ENCODE peak calls at places on chromosomes 1 and 21, in five cellular contexts. B is tibial nerve, E is psoas muscle, K is cardiac muscle cell, Y is left ventricle myocardium inferior. F is an unnamed sample.

GRCh38 chr1:100474838-100475237 is 63.1 kb upstream of the GPR88 start:
- DNase-seq in B (no peak), E (no peak), K (no peak), Y (no peak), F (no peak)

GRCh38 chr1:87765686-87766085 is 437.0 kb downstream of the LMO4 start:
- DNase-seq in B (no peak), E (no peak), K (peak), Y (no peak), F (no peak)

GRCh38 chr1:169186106-169186505 is 79.6 kb downstream of the ATP1B1 start:
- DNase-seq in B (no peak), E (no peak), K (peak), Y (no peak), F (no peak)

GRCh38 chr1:171139890-171140289 is 45.2 kb upstream of the FMO2 start:
- DNase-seq in B (no peak), E (no peak), K (no peak), Y (no peak), F (no peak)

GRCh38 chr21:25898671-25899070 is 163.9 kb downstream of the GABPA start:
- DNase-seq in B (no peak), E (no peak), K (peak), Y (no peak), F (no peak)

GRCh38 chr21:45970674-45971486 is 10.7 kb upstream of the COL6A1 start:
- DNase-seq in B (no peak), E (peak), K (peak), Y (peak), F (peak)

GRCh38 chr1:197902131-197902453 is 338 bp upstream of the C1orf53 start:
- DNase-seq in B (no peak), E (no peak), K (no peak), Y (no peak), F (no peak)

GRCh38 chr1:220884981-220885918 is 6.0 kb downstream of the HLX start:
- DNase-seq in B (no peak), E (no peak), K (no peak), Y (no peak), F (no peak)

GRCh38 chr1:174534789-174535188 is 87.0 kb downstream of the GPR52 start:
- DNase-seq in B (no peak), E (no peak), K (no peak), Y (no peak), F (no peak)

GRCh38 chr1:209607102-209607794 is 23.7 kb downstream of the CAMK1G start:
- DNase-seq in B (no peak), E (no peak), K (no peak), Y (no peak), F (no peak)

GRCh38 chr1:60394436-60394835 is 320.9 kb upstream of the C1orf87 start:
- DNase-seq in B (no peak), E (no peak), K (no peak), Y (no peak), F (no peak)

GRCh38 chr1:53075761-53076163 is 13.7 kb downstream of the PODN start:
- DNase-seq in B (peak), E (peak), K (no peak), Y (peak), F (no peak)

GRCh38 chr1:183304466-183305122 is 113.6 kb downstream of the NMNAT2 start:
- DNase-seq in B (no peak), E (no peak), K (no peak), Y (no peak), F (peak)

GRCh38 chr1:211632808-211633522 is 42.5 kb downstream of the NEK2 start:
- DNase-seq in B (no peak), E (no peak), K (peak), Y (peak), F (no peak)

GRCh38 chr1:116680752-116681151 is 13.2 kb upstream of the IGSF3 start:
- DNase-seq in B (no peak), E (no peak), K (no peak), Y (no peak), F (no peak)

GRCh38 chr1:56378376-56379070 is 200.8 kb downstream of the PLPP3 start:
- DNase-seq in B (no peak), E (no peak), K (no peak), Y (no peak), F (no peak)

GRCh38 chr1:37752583-37753471 is 12.1 kb downstream of the EPHA10 start:
- DNase-seq in B (no peak), E (no peak), K (peak), Y (no peak), F (peak)

GRCh38 chr1:97668945-97669344 is 251.9 kb downstream of the DPYD start:
- DNase-seq in B (no peak), E (no peak), K (peak), Y (no peak), F (no peak)

GRCh38 chr1:235908742-235909520 is 42.2 kb upstream of the LYST start:
- DNase-seq in B (no peak), E (no peak), K (peak), Y (no peak), F (no peak)

GRCh38 chr21:40173833-40174232 is 306.6 kb downstream of the PCP4 start:
- DNase-seq in B (no peak), E (no peak), K (no peak), Y (no peak), F (no peak)

GRCh38 chr1:230913496-230913895 is 45.2 kb upstream of the C1orf198 start:
- DNase-seq in B (no peak), E (no peak), K (peak), Y (no peak), F (no peak)

GRCh38 chr1:224929335-224930237 is at the start of gene DNAH14:
- DNase-seq in B (no peak), E (peak), K (peak), Y (peak), F (peak)

GRCh38 chr1:30046751-30047150 is 676.6 kb downstream of the MATN1 start:
- DNase-seq in B (no peak), E (no peak), K (no peak), Y (no peak), F (no peak)

GRCh38 chr1:84348240-84348555 is 46.7 kb downstream of the SAMD13 start:
- DNase-seq in B (no peak), E (no peak), K (peak), Y (no peak), F (no peak)

GRCh38 chr1:151343587-151343986 is 3.5 kb downstream of the RFX5 start:
- DNase-seq in B (no peak), E (no peak), K (no peak), Y (no peak), F (no peak)

GRCh38 chr1:205933672-205934618 is 9.3 kb downstream of the SLC26A9 start:
- DNase-seq in B (no peak), E (no peak), K (peak), Y (no peak), F (peak)

GRCh38 chr1:213303286-213303685 is 252.2 kb downstream of the RPS6KC1 start:
- DNase-seq in B (no peak), E (no peak), K (peak), Y (no peak), F (no peak)

GRCh38 chr1:170807432-170807831 is 127.9 kb upstream of the MROH9 start:
- DNase-seq in B (no peak), E (no peak), K (peak), Y (no peak), F (no peak)

GRCh38 chr1:12543747-12544146 is 74.3 kb downstream of the DHRS3 start:
- DNase-seq in B (no peak), E (no peak), K (no peak), Y (no peak), F (no peak)

GRCh38 chr1:23100074-23100748 is 68.4 kb downstream of the LUZP1 start:
- DNase-seq in B (no peak), E (no peak), K (peak), Y (no peak), F (no peak)

GRCh38 chr1:83676106-83676505 is 322.8 kb downstream of the TTLL7 start:
- DNase-seq in B (no peak), E (no peak), K (no peak), Y (no peak), F (no peak)

GRCh38 chr1:182589931-182590330 is 875 bp upstream of the RNASEL start:
- DNase-seq in B (no peak), E (no peak), K (no peak), Y (no peak), F (no peak)

GRCh38 chr1:70227439-70227838 is 6.3 kb downstream of the SRSF11 start:
- DNase-seq in B (no peak), E (no peak), K (no peak), Y (no peak), F (no peak)

GRCh38 chr1:51898090-51898734 is 19.7 kb upstream of the NRDC start:
- DNase-seq in B (no peak), E (no peak), K (peak), Y (no peak), F (no peak)

GRCh38 chr1:114154146-114154962 is 685 bp upstream of the SYT6 start:
- DNase-seq in B (no peak), E (no peak), K (peak), Y (no peak), F (no peak)
- H3K4me3 ChIP-seq in B (no peak), E (peak), K (no peak), Y (peak), F (no peak)

DNA sequence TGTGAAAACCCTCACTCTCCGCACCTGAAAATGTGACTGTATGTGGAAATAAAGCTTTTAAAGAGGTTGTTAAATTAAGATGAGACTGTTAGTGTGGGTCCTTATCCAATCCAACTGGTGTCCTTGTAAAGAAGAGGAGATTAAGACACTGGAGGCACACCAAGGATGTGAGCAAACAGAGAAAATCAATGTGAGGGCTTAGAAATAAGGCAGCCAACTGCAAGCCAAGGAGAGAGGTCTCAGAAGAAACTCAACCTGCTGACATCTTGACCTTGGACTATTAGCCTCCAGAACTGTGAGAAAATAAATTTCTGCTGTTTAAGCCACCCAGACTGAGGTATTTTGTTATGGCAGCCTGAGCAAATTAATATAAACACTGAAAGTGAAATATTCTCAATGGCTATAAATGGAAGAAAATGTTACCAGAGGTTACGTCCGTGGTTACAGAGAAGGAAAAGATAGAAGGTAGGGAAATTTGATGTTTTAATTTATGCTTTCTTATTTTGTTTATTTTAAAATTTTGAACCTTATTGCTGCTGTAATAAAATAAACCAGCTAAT is 22.4 kb upstream of the WLS start:
- DNase-seq in B (no peak), E (no peak), K (no peak), Y (no peak), F (no peak)
- H3K4me3 ChIP-seq in B (no peak), E (no peak), K (no peak), Y (no peak), F (no peak)

GRCh38 chr1:2302292-2302925 is 74.3 kb downstream of the SKI start:
- DNase-seq in B (no peak), E (no peak), K (no peak), Y (no peak), F (no peak)

GRCh38 chr1:2298685-2299673 is 70.9 kb downstream of the SKI start:
- DNase-seq in B (no peak), E (no peak), K (no peak), Y (peak), F (no peak)

GRCh38 chr1:2300851-2301606 is 72.9 kb downstream of the SKI start:
- DNase-seq in B (peak), E (peak), K (peak), Y (peak), F (no peak)

GRCh38 chr1:2301607-2302291 is 73.6 kb downstream of the SKI start:
- DNase-seq in B (no peak), E (no peak), K (no peak), Y (no peak), F (no peak)

GRCh38 chr1:2300004-2300771 is 72.1 kb downstream of the SKI start:
- DNase-seq in B (no peak), E (no peak), K (no peak), Y (no peak), F (no peak)
- H3K4me3 ChIP-seq in B (peak), E (peak), K (no peak), Y (peak), F (no peak)

DNA sequence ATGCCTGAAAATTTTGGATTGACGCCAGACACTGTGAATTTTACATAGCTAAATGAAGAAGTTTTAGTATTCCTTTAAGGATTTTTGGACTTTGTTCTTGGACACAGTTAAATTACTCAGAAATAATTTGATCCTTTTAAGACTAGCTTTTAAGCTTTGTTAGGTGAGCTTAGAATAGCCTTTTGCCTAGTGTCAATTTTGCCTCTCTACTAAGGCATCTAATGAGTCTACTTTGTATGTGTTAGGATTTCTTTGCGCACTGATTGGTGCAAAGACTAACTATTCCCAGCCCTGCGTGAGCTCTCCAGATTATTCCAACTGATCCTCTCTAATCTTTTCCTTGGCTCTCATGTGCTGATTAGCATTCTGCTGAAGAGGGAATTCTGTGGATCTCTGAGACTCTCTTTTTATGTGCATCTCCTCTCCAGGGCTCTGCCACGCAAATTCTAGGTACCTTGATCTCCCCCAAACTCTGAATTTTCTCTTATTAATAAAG is 128.1 kb upstream of the BCL9 start:
- DNase-seq in B (no peak), E (no peak), K (no peak), Y (no peak), F (no peak)
- H3K4me3 ChIP-seq in B (no peak), E (no peak), K (no peak), Y (no peak), F (no peak)

DNA sequence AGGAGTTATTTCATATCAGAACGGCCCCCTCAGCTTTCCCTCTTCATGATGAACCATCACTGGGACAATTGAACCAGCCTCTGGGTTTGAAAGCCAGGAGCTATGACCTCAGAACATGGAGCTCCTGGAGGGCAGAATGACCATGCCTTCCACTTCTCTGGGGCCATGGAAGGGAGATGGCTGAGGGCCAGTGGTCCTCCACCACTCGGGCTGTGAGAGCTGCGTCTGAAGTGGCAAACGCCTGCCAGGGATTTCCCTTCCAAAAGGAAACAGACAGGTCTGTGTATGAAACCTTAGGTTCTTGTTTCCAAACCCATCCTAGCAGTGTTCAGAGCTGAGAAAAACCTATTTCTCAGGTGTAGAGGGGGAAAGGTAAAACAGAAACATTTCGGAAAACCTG is 22.5 kb downstream of the PKP1 start:
- DNase-seq in B (no peak), E (no peak), K (no peak), Y (no peak), F (no peak)
- H3K4me3 ChIP-seq in B (no peak), E (no peak), K (no peak), Y (no peak), F (no peak)

DNA sequence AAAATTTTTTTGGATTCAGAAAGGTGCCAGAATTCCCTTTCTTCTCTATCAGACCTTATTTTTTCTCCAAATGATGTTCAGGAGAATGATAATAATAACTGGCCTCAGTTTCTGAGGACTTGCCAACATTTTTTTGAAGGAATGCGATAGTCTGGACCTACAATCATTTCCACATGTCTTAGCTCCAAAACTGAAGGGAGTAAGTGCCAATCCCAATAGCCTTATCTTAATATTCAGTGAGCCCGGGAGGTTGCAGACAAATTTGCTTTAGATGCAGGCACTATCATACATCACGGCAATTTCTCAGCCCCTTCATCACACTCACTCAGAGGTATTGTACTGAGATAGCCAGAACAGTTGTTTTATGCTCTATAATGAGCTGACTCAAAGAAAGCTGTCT is 796.9 kb downstream of the ADGRL2 start:
- DNase-seq in B (no peak), E (no peak), K (peak), Y (no peak), F (no peak)
- H3K4me3 ChIP-seq in B (no peak), E (no peak), K (no peak), Y (no peak), F (no peak)

F was measured in HAP-1.